ENCODE peak calls at places on chromosomes 7 and 10, in seven cellular contexts. R, S, L, G, Z, P and V are unnamed samples.

GRCh38 chr7:69751026-69751425 is 152.8 kb downstream of the AUTS2 start:
- DNase-seq in L (no peak), G (no peak), R (no peak), P (no peak), S (no peak), Z (no peak), V (no peak)

GRCh38 chr7:836429-836828 is 4.2 kb downstream of the SUN1 start:
- DNase-seq in S (peak), Z (peak), L (no peak), P (peak), G (no peak), R (no peak), V (peak)

GRCh38 chr7:84811427-84811826 is 375.4 kb downstream of the SEMA3D start:
- DNase-seq in P (no peak), Z (no peak), G (no peak), L (peak), S (no peak), R (no peak), V (no peak)

GRCh38 chr7:74474271-74474865 is 20.7 kb downstream of the GTF2IRD1 start:
- DNase-seq in S (no peak), R (no peak), L (no peak), G (no peak), P (peak), Z (no peak), V (no peak)

GRCh38 chr10:26407406-26407969 is 30.7 kb upstream of the APBB1IP start:
- DNase-seq in L (no peak), P (no peak), S (peak), G (no peak), Z (peak), R (no peak), V (peak)

GRCh38 chr7:139242741-139243281 is 11.8 kb downstream of the UBN2 start:
- DNase-seq in G (no peak), L (no peak), R (no peak), Z (peak), S (peak), P (peak), V (no peak)

GRCh38 chr7:116185450-116185849 is 24.9 kb upstream of the TES start:
- DNase-seq in Z (no peak), S (no peak), R (no peak), L (no peak), G (no peak), P (no peak), V (no peak)

GRCh38 chr10:47190301-47190700 is 109.7 kb upstream of the GDF10 start:
- DNase-seq in L (no peak), R (no peak), S (no peak), G (no peak), P (no peak), Z (no peak), V (no peak)

GRCh38 chr10:80474920-80475319 is 20.8 kb downstream of the TSPAN14 start:
- DNase-seq in S (no peak), L (no peak), R (no peak), P (no peak), G (no peak), Z (no peak), V (no peak)

GRCh38 chr7:4162845-4163564 is 519.1 kb upstream of the FOXK1 start:
- DNase-seq in Z (no peak), S (no peak), P (no peak), R (no peak), L (no peak), G (no peak), V (no peak)

GRCh38 chr7:4174884-4175283 is 507.2 kb upstream of the FOXK1 start:
- DNase-seq in L (no peak), R (no peak), S (no peak), Z (no peak), P (no peak), G (no peak), V (no peak)

GRCh38 chr7:26357793-26358139 is 66.1 kb downstream of the SNX10 start:
- DNase-seq in G (no peak), S (no peak), R (no peak), Z (no peak), L (no peak), P (no peak), V (no peak)

GRCh38 chr7:135859548-135859947 is 110.9 kb upstream of the FAM180A start:
- DNase-seq in Z (peak), R (no peak), P (peak), G (no peak), S (peak), L (no peak), V (no peak)

GRCh38 chr7:27144799-27145166 is 1.3 kb upstream of the HOXA5 start:
- DNase-seq in G (peak), P (no peak), L (no peak), Z (no peak), S (no peak), R (no peak), V (no peak)

GRCh38 chr7:115707236-115707635 is 323.3 kb downstream of the TFEC start:
- DNase-seq in G (no peak), S (peak), R (peak), Z (peak), P (peak), L (no peak), V (peak)

GRCh38 chr10:82953909-82954308 is 1078.9 kb downstream of the NRG3 start:
- DNase-seq in R (no peak), Z (no peak), G (no peak), P (no peak), S (no peak), L (no peak), V (no peak)

GRCh38 chr10:75619636-75620035 is 188.2 kb downstream of the LRMDA start:
- DNase-seq in G (no peak), S (no peak), Z (no peak), L (no peak), P (no peak), R (no peak), V (no peak)

GRCh38 chr10:73131295-73131694 is 21.0 kb downstream of the NUDT13 start:
- DNase-seq in L (no peak), G (no peak), P (peak), Z (no peak), S (peak), R (no peak), V (no peak)

GRCh38 chr7:20152511-20152910 is 64.7 kb downstream of the MACC1 start:
- DNase-seq in Z (no peak), G (no peak), R (no peak), S (peak), P (peak), L (no peak), V (no peak)

GRCh38 chr7:112584290-112584689 is 103.5 kb downstream of the LSMEM1 start:
- DNase-seq in P (no peak), G (no peak), Z (no peak), L (no peak), S (no peak), R (no peak), V (no peak)

GRCh38 chr7:112592565-112592964 is 111.8 kb downstream of the LSMEM1 start:
- DNase-seq in Z (no peak), L (no peak), R (no peak), G (no peak), S (no peak), P (no peak), V (peak)

GRCh38 chr7:112581529-112581928 is 100.7 kb downstream of the LSMEM1 start:
- DNase-seq in P (no peak), Z (no peak), S (no peak), L (no peak), R (no peak), G (no peak), V (no peak)

DNA sequence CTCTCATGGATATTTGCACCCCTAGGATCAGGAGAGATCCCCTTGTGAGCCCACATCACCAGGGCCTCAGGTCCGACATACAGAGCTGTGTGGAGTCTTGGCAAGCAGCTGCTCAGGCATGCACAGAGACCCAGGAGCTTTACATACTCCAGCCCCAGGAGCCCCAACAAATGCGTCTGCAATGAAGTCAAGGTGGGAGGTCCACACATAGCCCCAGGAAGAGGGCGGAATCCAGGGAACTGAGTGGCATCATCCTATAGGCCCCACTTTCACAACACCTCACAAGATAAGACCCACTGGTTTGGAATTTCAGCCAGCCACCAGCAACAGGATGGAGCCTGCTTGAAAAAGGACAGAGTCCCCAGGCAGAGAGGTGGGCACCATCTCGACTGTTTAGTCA is 106.7 kb downstream of the LSMEM1 start:
- DNase-seq in S (no peak), G (no peak), L (no peak), Z (no peak), R (no peak), P (no peak), V (peak)
- H2BK120ac ChIP-seq in S (no peak), G (no peak), L (no peak), Z (no peak), R (no peak), P (no peak), V (no peak)

GRCh38 chr7:28298870-28299484 is 113.3 kb upstream of the CREB5 start:
- DNase-seq in P (peak), L (peak), G (peak), S (peak), R (peak), Z (peak), V (peak)

GRCh38 chr7:28300488-28300887 is 111.8 kb upstream of the CREB5 start:
- DNase-seq in L (no peak), R (no peak), G (no peak), P (no peak), Z (no peak), S (no peak), V (no peak)

GRCh38 chr7:28296571-28297483 is 115.5 kb upstream of the CREB5 start:
- DNase-seq in S (peak), Z (peak), G (peak), R (peak), L (peak), P (peak), V (peak)

GRCh38 chr7:28299556-28299955 is 112.8 kb upstream of the CREB5 start:
- DNase-seq in R (no peak), S (no peak), G (no peak), Z (no peak), L (no peak), P (no peak), V (no peak)

GRCh38 chr7:28297821-28298439 is 114.4 kb upstream of the CREB5 start:
- DNase-seq in R (no peak), L (no peak), S (no peak), P (no peak), G (no peak), Z (no peak), V (no peak)
- H2BK120ac ChIP-seq in R (no peak), L (no peak), S (no peak), P (no peak), G (no peak), Z (no peak), V (no peak)

GRCh38 chr7:45894665-45895062 is 6.4 kb downstream of the IGFBP1 start:
- DNase-seq in G (no peak), S (no peak), R (no peak), L (no peak), P (no peak), Z (no peak), V (no peak)

GRCh38 chr7:45892407-45893035 is 4.2 kb downstream of the IGFBP1 start:
- DNase-seq in Z (no peak), P (no peak), L (no peak), G (no peak), S (no peak), R (no peak), V (no peak)

GRCh38 chr7:45891462-45892402 is 3.4 kb downstream of the IGFBP1 start:
- DNase-seq in S (no peak), G (no peak), L (no peak), P (no peak), Z (no peak), R (no peak), V (no peak)

GRCh38 chr7:45893996-45894664 is 5.8 kb downstream of the IGFBP1 start:
- DNase-seq in G (no peak), S (no peak), P (no peak), R (no peak), Z (no peak), L (no peak), V (no peak)

DNA sequence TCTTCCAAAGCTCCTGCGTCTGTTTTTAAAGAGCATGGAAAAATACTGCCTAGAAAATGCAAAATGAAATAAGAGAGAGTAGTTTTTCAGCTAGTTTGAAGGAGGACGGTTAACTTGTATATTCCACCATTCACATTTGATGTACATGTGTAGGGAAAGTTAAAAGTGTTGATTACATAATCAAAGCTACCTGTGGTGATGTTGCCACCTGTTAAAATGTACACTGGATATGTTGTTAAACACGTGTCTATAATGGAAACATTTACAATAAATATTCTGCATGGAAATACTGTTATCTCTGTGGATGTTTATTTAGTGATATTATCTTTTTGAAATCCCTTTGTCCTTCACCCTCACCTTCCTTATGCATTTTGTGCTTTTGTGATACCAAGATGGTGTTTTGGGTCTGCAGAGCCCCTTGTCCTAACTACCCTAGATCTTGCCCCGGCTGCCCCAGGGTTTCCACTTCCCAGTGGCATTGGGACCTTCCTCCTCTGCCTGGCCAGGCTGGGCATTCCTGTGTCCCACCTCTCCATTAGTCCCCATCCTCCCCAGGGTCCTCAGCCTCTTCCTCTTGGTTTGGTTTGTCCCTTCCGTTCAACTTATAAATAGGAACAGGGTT is 5.2 kb downstream of the IGFBP1 start:
- DNase-seq in P (no peak), Z (no peak), L (no peak), S (no peak), R (no peak), G (no peak), V (no peak)
- H2BK120ac ChIP-seq in P (no peak), Z (no peak), L (no peak), S (no peak), R (no peak), G (no peak), V (no peak)

GRCh38 chr7:155585532-155585895 is 39.2 kb upstream of the CNPY1 start:
- DNase-seq in L (no peak), Z (no peak), S (no peak), G (no peak), P (no peak), R (no peak), V (no peak)
- H2BK120ac ChIP-seq in L (no peak), Z (no peak), S (no peak), G (no peak), P (no peak), R (no peak), V (no peak)